ENCODE peak calls at places on chromosome 21, in four cellular contexts. P, D, R and U are unnamed samples.

GRCh38 chr21:20730421-20730820 is 267.8 kb upstream of the NCAM2 start:
- DNase-seq in R (no peak), P (no peak), D (no peak), U (no peak)

GRCh38 chr21:38027901-38028300 is 111.6 kb upstream of the KCNJ6 start:
- DNase-seq in R (peak), D (no peak), P (no peak), U (peak)

GRCh38 chr21:45392206-45392971 is 12.6 kb upstream of the COL18A1 start:
- DNase-seq in D (no peak), R (no peak), P (no peak), U (no peak)

GRCh38 chr21:21468003-21468402 is 469.8 kb downstream of the NCAM2 start:
- DNase-seq in D (no peak), P (no peak), R (no peak), U (no peak)

GRCh38 chr21:45571641-45572040 is 29.4 kb upstream of the SLC19A1 start:
- DNase-seq in P (no peak), R (no peak), D (no peak), U (no peak)

GRCh38 chr21:45972716-45973474 is 8.7 kb upstream of the COL6A1 start:
- DNase-seq in D (no peak), P (no peak), R (no peak), U (no peak)

GRCh38 chr21:16195896-16196443 is 466.2 kb downstream of the USP25 start:
- DNase-seq in P (no peak), D (no peak), R (no peak), U (no peak)

GRCh38 chr21:36548866-36549265 is 68.9 kb upstream of the CLDN14 start:
- DNase-seq in R (no peak), D (no peak), P (no peak), U (no peak)

GRCh38 chr21:16589046-16589445 is 859.3 kb downstream of the USP25 start:
- DNase-seq in P (no peak), D (no peak), R (no peak), U (no peak)

GRCh38 chr21:26814374-26814773 is 30.8 kb downstream of the ADAMTS1 start:
- DNase-seq in P (no peak), R (no peak), D (no peak), U (no peak)

GRCh38 chr21:28256420-28256831 is 736.3 kb downstream of the LTN1 start:
- DNase-seq in P (no peak), R (no peak), D (peak), U (no peak)

DNA sequence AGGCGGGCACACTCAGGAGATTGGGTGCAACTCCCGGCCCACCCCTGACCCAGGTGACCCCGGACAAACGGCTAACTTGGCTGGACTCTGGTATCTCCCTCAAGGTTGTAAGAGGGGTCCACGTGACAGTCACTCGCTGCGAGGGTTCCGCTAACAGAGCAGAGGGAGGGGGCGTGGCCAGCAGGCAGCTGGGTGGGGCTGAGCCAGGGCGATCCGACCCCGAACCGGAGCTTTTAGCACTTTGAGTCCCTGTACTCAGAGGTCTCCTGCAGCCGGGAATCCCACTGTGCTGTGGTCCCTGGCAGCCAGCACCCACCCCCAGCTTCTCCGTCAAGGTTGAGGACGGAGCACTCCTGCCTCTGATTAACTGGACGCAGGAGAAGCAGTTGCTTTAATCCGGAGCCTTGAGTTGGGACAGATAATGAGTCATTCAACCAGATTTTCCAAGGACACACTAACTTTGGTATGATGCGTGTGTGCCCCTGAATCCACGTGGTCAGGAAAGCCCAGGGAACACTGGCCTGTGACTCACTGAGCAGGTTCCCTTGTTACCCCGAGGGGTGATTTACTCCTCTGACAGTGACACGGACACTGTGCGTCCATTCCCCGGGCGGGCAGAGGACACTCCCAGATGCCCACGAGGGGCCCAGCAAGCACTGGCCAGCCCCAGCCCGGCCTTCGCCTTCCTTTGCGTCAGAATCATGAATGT is 16.8 kb downstream of the TRPM2 start:
- DNase-seq in R (peak), D (peak), P (no peak), U (peak)
- TF ChIP-seq SMC3 in R (no peak), D (no peak), P (no peak), U (no peak)

GRCh38 chr21:39263372-39263771 is 50.1 kb downstream of the BRWD1 start:
- DNase-seq in P (no peak), D (no peak), R (no peak), U (no peak)
- TF ChIP-seq ESRRA in P (no peak), D (no peak), R (no peak), U (no peak)

DNA sequence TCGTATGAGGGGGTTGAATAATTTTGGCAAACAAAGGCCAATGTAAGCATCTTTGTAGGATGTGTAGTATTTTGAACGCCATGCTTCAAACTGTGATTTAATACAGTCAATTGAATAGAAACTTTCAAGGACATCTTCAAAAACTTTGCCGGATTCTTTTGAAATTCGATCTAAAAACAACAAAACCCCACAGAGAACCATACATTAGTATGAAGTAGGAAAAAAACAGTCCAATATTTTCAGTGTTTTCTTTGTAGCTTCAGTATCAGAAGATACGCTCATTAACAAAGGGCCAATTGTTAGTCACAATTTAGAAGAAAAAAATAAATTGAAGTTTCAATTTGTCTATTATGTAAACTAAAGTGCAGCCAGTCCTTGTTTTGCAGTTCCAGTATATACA is 20.7 kb upstream of the SYNJ1 start:
- DNase-seq in D (peak), P (no peak), R (no peak), U (no peak)
- TF ChIP-seq RAD21 in D (no peak), P (no peak), R (no peak), U (no peak)

GRCh38 chr21:33831962-33832659 is 83.5 kb downstream of the ATP5PO start:
- DNase-seq in P (no peak), D (no peak), R (no peak), U (no peak)

GRCh38 chr21:33834801-33835500 is 80.7 kb downstream of the ATP5PO start:
- DNase-seq in R (no peak), D (no peak), P (no peak), U (no peak)

GRCh38 chr21:33836408-33836807 is 79.2 kb downstream of the ATP5PO start:
- DNase-seq in P (no peak), D (no peak), R (no peak), U (no peak)

GRCh38 chr21:33839167-33839716 is 76.4 kb downstream of the ATP5PO start:
- DNase-seq in R (no peak), P (no peak), D (no peak), U (peak)

DNA sequence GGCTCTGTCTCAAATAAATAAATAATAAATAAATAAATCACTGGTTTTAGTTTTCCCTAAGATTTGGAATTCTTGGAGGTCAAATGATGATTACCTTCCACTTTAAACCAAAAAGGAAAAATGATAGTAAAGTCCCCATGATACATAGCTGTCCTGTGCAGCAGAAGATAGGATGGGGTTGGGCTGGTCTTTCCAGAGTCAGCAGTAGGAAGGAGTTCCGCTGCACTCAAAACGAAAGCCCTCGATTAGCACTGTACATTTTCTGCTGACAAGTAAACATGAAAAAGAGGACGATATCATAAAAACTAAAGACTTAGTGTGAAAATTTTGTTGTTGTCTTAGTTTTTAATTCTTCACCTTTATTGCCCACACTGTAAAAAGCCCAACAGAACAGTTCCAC is 79.7 kb downstream of the ATP5PO start:
- DNase-seq in R (no peak), P (no peak), D (no peak), U (no peak)
- TF ChIP-seq SMC3 in R (no peak), P (no peak), D (no peak), U (no peak)

DNA sequence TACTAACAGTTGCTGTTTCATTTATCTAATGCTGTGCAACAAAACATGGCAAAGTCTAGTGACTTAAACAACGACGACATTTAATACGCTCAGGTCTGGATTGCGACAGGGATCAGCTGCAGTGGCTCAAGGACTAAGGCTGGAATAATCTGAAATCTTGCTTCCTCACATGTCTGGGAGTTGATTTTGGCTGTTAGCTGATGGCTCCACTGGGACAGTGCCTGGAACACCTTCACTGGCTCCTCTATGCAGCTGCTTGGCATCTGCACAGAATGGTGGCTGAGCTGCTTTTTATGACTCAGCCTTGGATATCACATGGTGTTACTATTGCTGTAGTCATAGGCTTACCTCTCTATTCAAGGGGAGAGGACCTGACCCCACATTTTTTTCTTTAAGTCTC is 24.0 kb upstream of the BTG3 start:
- DNase-seq in P (no peak), R (no peak), D (no peak), U (no peak)
- TF ChIP-seq ESRRA in P (no peak), R (no peak), D (no peak), U (no peak)